ENCODE peak calls at places on chromosomes 1 and 21, in four cellular contexts. One of them, this sample, is unnamed.

GRCh38 chr1:21779613-21780521 is 3.1 kb downstream of the USP48 start:
- DNase-seq in GM12878: peak
- DNase-seq in H1: no peak
- DNase-seq in K562: no peak
- DNase-seq in this sample: no peak

GRCh38 chr1:199758626-199759255 is 268.8 kb upstream of the NR5A2 start:
- DNase-seq in GM12878: no peak
- DNase-seq in K562: no peak
- DNase-seq in H1: no peak
- DNase-seq in this sample: peak

GRCh38 chr1:215055281-215055935 is 27.1 kb upstream of the KCNK2 start:
- DNase-seq in K562: no peak
- DNase-seq in GM12878: no peak
- DNase-seq in H1: no peak
- DNase-seq in this sample: no peak

GRCh38 chr1:21966247-21967000 is 10.4 kb upstream of the CELA3B start:
- DNase-seq in H1: no peak
- DNase-seq in GM12878: no peak
- DNase-seq in K562: no peak
- DNase-seq in this sample: no peak

GRCh38 chr1:51690285-51690961 is 73.5 kb downstream of the OSBPL9 start:
- DNase-seq in K562: no peak
- DNase-seq in GM12878: no peak
- DNase-seq in H1: no peak
- DNase-seq in this sample: no peak

GRCh38 chr1:119187416-119187815 is 47.0 kb upstream of the WARS2 start:
- DNase-seq in K562: no peak
- DNase-seq in GM12878: no peak
- DNase-seq in H1: no peak
- DNase-seq in this sample: no peak

GRCh38 chr1:156523801-156524480 is 23.4 kb upstream of the MEF2D start:
- DNase-seq in K562: peak
- DNase-seq in GM12878: no peak
- DNase-seq in H1: no peak
- DNase-seq in this sample: no peak

GRCh38 chr1:65948609-65949229 is 156.0 kb downstream of the PDE4B start:
- DNase-seq in GM12878: no peak
- DNase-seq in K562: peak
- DNase-seq in H1: no peak
- DNase-seq in this sample: peak

GRCh38 chr21:36851121-36851520 is 115.3 kb downstream of the HLCS start:
- DNase-seq in GM12878: no peak
- DNase-seq in K562: no peak
- DNase-seq in H1: no peak
- DNase-seq in this sample: no peak

GRCh38 chr1:242524571-242525359 is at the start of gene PLD5:
- DNase-seq in K562: no peak
- DNase-seq in H1: peak
- DNase-seq in GM12878: no peak
- DNase-seq in this sample: no peak

GRCh38 chr21:35850029-35850428 is 210.3 kb downstream of the SETD4 start:
- DNase-seq in GM12878: no peak
- DNase-seq in H1: no peak
- DNase-seq in K562: no peak
- DNase-seq in this sample: no peak

GRCh38 chr1:3530931-3531818 is 76.7 kb downstream of the ARHGEF16 start:
- DNase-seq in K562: peak
- DNase-seq in H1: peak
- DNase-seq in GM12878: no peak
- DNase-seq in this sample: peak
- TF ChIP-seq EZH2 in K562: no peak
- TF ChIP-seq EZH2 in H1: no peak
- TF ChIP-seq EZH2 in GM12878: no peak
- TF ChIP-seq EZH2 in this sample: no peak

GRCh38 chr1:87683557-87683956 is 354.9 kb downstream of the LMO4 start:
- DNase-seq in H1: no peak
- DNase-seq in K562: no peak
- DNase-seq in GM12878: no peak
- DNase-seq in this sample: no peak
- TF ChIP-seq EGR1 in H1: no peak
- TF ChIP-seq EGR1 in K562: no peak
- TF ChIP-seq EGR1 in GM12878: no peak
- TF ChIP-seq EGR1 in this sample: no peak

GRCh38 chr1:36080236-36080635 is 3.7 kb upstream of the TEKT2 start:
- DNase-seq in H1: no peak
- DNase-seq in K562: no peak
- DNase-seq in GM12878: no peak
- DNase-seq in this sample: no peak
- TF ChIP-seq SRF in H1: no peak
- TF ChIP-seq SRF in K562: no peak
- TF ChIP-seq SRF in GM12878: no peak
- TF ChIP-seq SRF in this sample: no peak

GRCh38 chr1:24745711-24746582 is 700 bp downstream of the CLIC4 start:
- DNase-seq in H1: no peak
- DNase-seq in K562: peak
- DNase-seq in GM12878: no peak
- DNase-seq in this sample: no peak
- TF ChIP-seq EZH2 in H1: no peak
- TF ChIP-seq EZH2 in K562: no peak
- TF ChIP-seq EZH2 in GM12878: no peak
- TF ChIP-seq EZH2 in this sample: no peak

GRCh38 chr1:32273389-32274208 is 18.3 kb upstream of the HDAC1 start:
- DNase-seq in GM12878: no peak
- DNase-seq in H1: peak
- DNase-seq in K562: no peak
- DNase-seq in this sample: no peak
- TF ChIP-seq EGR1 in GM12878: no peak
- TF ChIP-seq EGR1 in H1: no peak
- TF ChIP-seq EGR1 in K562: no peak
- TF ChIP-seq EGR1 in this sample: no peak

GRCh38 chr1:235012436-235013210 is 116.0 kb downstream of the TOMM20 start:
- DNase-seq in GM12878: no peak
- DNase-seq in H1: no peak
- DNase-seq in K562: no peak
- DNase-seq in this sample: no peak
- TF ChIP-seq SRF in GM12878: no peak
- TF ChIP-seq SRF in H1: no peak
- TF ChIP-seq SRF in K562: no peak
- TF ChIP-seq SRF in this sample: no peak

GRCh38 chr1:16236091-16236494 is 890 bp downstream of the CPLANE2 start:
- DNase-seq in GM12878: peak
- DNase-seq in K562: no peak
- DNase-seq in H1: no peak
- DNase-seq in this sample: peak

GRCh38 chr1:16235347-16235746 is 1.6 kb downstream of the CPLANE2 start:
- DNase-seq in K562: no peak
- DNase-seq in H1: no peak
- DNase-seq in GM12878: no peak
- DNase-seq in this sample: no peak

GRCh38 chr1:16237343-16237830 is 404 bp upstream of the CPLANE2 start:
- DNase-seq in GM12878: no peak
- DNase-seq in H1: no peak
- DNase-seq in K562: no peak
- DNase-seq in this sample: no peak

GRCh38 chr1:16233431-16233830 is 3.6 kb downstream of the CPLANE2 start:
- DNase-seq in H1: no peak
- DNase-seq in GM12878: no peak
- DNase-seq in K562: no peak
- DNase-seq in this sample: no peak

GRCh38 chr1:16236495-16237342 is at the start of gene CPLANE2:
- DNase-seq in H1: peak
- DNase-seq in K562: peak
- DNase-seq in GM12878: peak
- DNase-seq in this sample: peak
- TF ChIP-seq EZH2 in H1: no peak
- TF ChIP-seq EZH2 in K562: no peak
- TF ChIP-seq EZH2 in GM12878: no peak
- TF ChIP-seq EZH2 in this sample: no peak

DNA sequence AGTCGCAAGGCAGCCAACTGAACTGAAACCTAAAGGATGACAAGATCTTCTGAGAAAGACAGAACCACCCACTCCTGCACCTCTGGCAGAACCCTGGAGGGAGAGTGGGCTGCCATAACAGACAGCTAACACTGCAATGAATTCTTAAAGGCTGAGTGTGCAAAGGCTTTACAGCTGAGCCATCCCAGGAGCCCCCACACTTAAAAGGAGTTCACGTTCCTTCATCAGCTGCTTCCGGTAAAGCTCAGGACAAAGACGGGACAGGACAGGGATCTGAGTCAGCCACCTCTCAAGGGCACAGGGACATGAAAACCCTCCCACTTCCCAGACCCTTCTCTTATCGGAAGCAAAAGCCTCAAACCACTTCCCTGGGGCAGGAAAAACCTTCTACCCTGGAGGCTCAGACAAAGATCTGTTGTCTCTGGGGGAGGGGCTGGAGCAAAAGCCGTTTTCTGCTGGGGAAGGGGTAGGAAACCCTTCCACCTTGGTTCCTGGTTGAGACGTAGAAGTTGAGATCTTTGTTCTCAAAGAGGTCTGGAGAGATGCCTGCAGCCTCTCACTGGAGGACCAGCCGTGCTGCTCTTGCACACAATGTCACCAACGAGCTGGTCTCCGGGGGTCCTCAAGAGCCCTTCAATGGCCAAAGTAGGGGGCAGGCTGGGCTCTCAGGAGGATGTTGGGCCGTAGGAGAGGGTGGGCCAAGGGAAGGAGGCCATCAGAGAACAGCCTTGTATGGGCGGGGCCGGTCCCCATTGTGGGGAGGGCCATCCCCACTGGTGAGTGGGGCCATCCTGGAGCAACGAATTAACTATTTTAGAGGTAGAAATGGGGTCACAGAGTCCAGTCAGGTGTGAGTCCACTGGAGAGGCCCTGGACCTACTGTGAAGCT is 452.4 kb downstream of the PTPRU start:
- DNase-seq in H1: no peak
- DNase-seq in GM12878: no peak
- DNase-seq in K562: peak
- DNase-seq in this sample: no peak
- TF ChIP-seq EGR1 in H1: no peak
- TF ChIP-seq EGR1 in GM12878: peak
- TF ChIP-seq EGR1 in K562: peak
- TF ChIP-seq EGR1 in this sample: no peak

GRCh38 chr1:61121631-61122030 is 39.3 kb downstream of the NFIA start:
- DNase-seq in GM12878: no peak
- DNase-seq in K562: no peak
- DNase-seq in H1: no peak
- DNase-seq in this sample: no peak

GRCh38 chr1:61122389-61122788 is 40.0 kb downstream of the NFIA start:
- DNase-seq in GM12878: no peak
- DNase-seq in K562: no peak
- DNase-seq in H1: no peak
- DNase-seq in this sample: no peak

GRCh38 chr1:61119085-61119484 is 36.7 kb downstream of the NFIA start:
- DNase-seq in H1: no peak
- DNase-seq in K562: no peak
- DNase-seq in GM12878: no peak
- DNase-seq in this sample: no peak

GRCh38 chr1:61120307-61120840 is 38.0 kb downstream of the NFIA start:
- DNase-seq in H1: no peak
- DNase-seq in K562: no peak
- DNase-seq in GM12878: no peak
- DNase-seq in this sample: no peak

GRCh38 chr1:61120998-61121397 is 38.6 kb downstream of the NFIA start:
- DNase-seq in GM12878: no peak
- DNase-seq in H1: no peak
- DNase-seq in K562: no peak
- DNase-seq in this sample: no peak
- TF ChIP-seq SRF in GM12878: no peak
- TF ChIP-seq SRF in H1: no peak
- TF ChIP-seq SRF in K562: no peak
- TF ChIP-seq SRF in this sample: no peak

GRCh38 chr1:182657026-182657425 is 27.4 kb downstream of the RGS8 start:
- DNase-seq in H1: no peak
- DNase-seq in GM12878: no peak
- DNase-seq in K562: no peak
- DNase-seq in this sample: no peak
- TF ChIP-seq EZH2 in H1: no peak
- TF ChIP-seq EZH2 in GM12878: no peak
- TF ChIP-seq EZH2 in K562: no peak
- TF ChIP-seq EZH2 in this sample: no peak